ENCODE peak calls at places on chromosomes 7 and 10, in six cellular contexts. One of them, this sample, is unnamed.

GRCh38 chr10:57898231-57898630 is 369.5 kb downstream of the IPMK start:
- DNase-seq in upper lobe of right lung: no peak
- DNase-seq in tibial artery: no peak
- DNase-seq in dorsolateral prefrontal cortex: no peak
- DNase-seq in transverse colon: peak; percentile 31
- DNase-seq in neuronal stem cell: no peak
- DNase-seq in this sample: no peak

GRCh38 chr7:45987521-45988290 is 66.6 kb upstream of the IGFBP3 start:
- DNase-seq in dorsolateral prefrontal cortex: no peak
- DNase-seq in transverse colon: no peak
- DNase-seq in neuronal stem cell: no peak
- DNase-seq in tibial artery: peak; percentile 84
- DNase-seq in upper lobe of right lung: no peak
- DNase-seq in this sample: no peak

GRCh38 chr7:38546763-38547162 is 84.4 kb downstream of the AMPH start:
- DNase-seq in neuronal stem cell: no peak
- DNase-seq in transverse colon: no peak
- DNase-seq in dorsolateral prefrontal cortex: no peak
- DNase-seq in tibial artery: no peak
- DNase-seq in upper lobe of right lung: no peak
- DNase-seq in this sample: no peak

GRCh38 chr10:21507066-21507669 is 18.3 kb downstream of the SKIDA1 start:
- DNase-seq in dorsolateral prefrontal cortex: no peak
- DNase-seq in tibial artery: no peak
- DNase-seq in neuronal stem cell: no peak
- DNase-seq in upper lobe of right lung: no peak
- DNase-seq in transverse colon: no peak
- DNase-seq in this sample: no peak

GRCh38 chr10:77943086-77943901 is 16.7 kb upstream of the DLG5 start:
- DNase-seq in tibial artery: no peak
- DNase-seq in upper lobe of right lung: no peak
- DNase-seq in transverse colon: no peak
- DNase-seq in dorsolateral prefrontal cortex: no peak
- DNase-seq in neuronal stem cell: peak; percentile 6
- DNase-seq in this sample: no peak

GRCh38 chr7:12809476-12809875 is 122.0 kb downstream of the ARL4A start:
- DNase-seq in upper lobe of right lung: no peak
- DNase-seq in transverse colon: no peak
- DNase-seq in tibial artery: no peak
- DNase-seq in dorsolateral prefrontal cortex: no peak
- DNase-seq in neuronal stem cell: no peak
- DNase-seq in this sample: no peak

GRCh38 chr7:39515556-39516228 is 50.5 kb upstream of the YAE1 start:
- DNase-seq in upper lobe of right lung: no peak
- DNase-seq in tibial artery: no peak
- DNase-seq in transverse colon: no peak
- DNase-seq in neuronal stem cell: no peak
- DNase-seq in dorsolateral prefrontal cortex: no peak
- DNase-seq in this sample: no peak

GRCh38 chr10:8811201-8811600 is 756.7 kb downstream of the GATA3 start:
- DNase-seq in transverse colon: no peak
- DNase-seq in dorsolateral prefrontal cortex: no peak
- DNase-seq in upper lobe of right lung: no peak
- DNase-seq in tibial artery: no peak
- DNase-seq in neuronal stem cell: no peak
- DNase-seq in this sample: no peak

GRCh38 chr7:102811942-102812678 is 63.3 kb downstream of the FAM185A start:
- DNase-seq in dorsolateral prefrontal cortex: no peak
- DNase-seq in upper lobe of right lung: no peak
- DNase-seq in transverse colon: no peak
- DNase-seq in neuronal stem cell: no peak
- DNase-seq in tibial artery: no peak
- DNase-seq in this sample: no peak

GRCh38 chr7:121000091-121000983 is 11.8 kb downstream of the CPED1 start:
- DNase-seq in neuronal stem cell: no peak
- DNase-seq in tibial artery: no peak
- DNase-seq in dorsolateral prefrontal cortex: no peak
- DNase-seq in transverse colon: no peak
- DNase-seq in upper lobe of right lung: no peak
- DNase-seq in this sample: no peak

GRCh38 chr7:128812514-128813168 is 17.6 kb upstream of the FLNC start:
- DNase-seq in transverse colon: peak; percentile 22
- DNase-seq in upper lobe of right lung: no peak
- DNase-seq in dorsolateral prefrontal cortex: no peak
- DNase-seq in tibial artery: no peak
- DNase-seq in neuronal stem cell: no peak
- DNase-seq in this sample: no peak

GRCh38 chr7:85010306-85010705 is 176.6 kb downstream of the SEMA3D start:
- DNase-seq in dorsolateral prefrontal cortex: no peak
- DNase-seq in tibial artery: no peak
- DNase-seq in upper lobe of right lung: no peak
- DNase-seq in transverse colon: no peak
- DNase-seq in neuronal stem cell: no peak
- DNase-seq in this sample: no peak
- H3K27ac ChIP-seq in dorsolateral prefrontal cortex: no peak overlapping the region
- H3K27ac ChIP-seq in tibial artery: no peak overlapping the region
- H3K27ac ChIP-seq in upper lobe of right lung: no peak overlapping the region
- H3K27ac ChIP-seq in transverse colon: no peak overlapping the region
- H3K27ac ChIP-seq in neuronal stem cell: no peak overlapping the region
- H3K27ac ChIP-seq in this sample: no peak overlapping the region

GRCh38 chr10:49332333-49332732 is 33.4 kb downstream of the C10orf71 start:
- DNase-seq in tibial artery: no peak
- DNase-seq in neuronal stem cell: no peak
- DNase-seq in transverse colon: no peak
- DNase-seq in upper lobe of right lung: no peak
- DNase-seq in dorsolateral prefrontal cortex: no peak
- DNase-seq in this sample: no peak
- H3K27ac ChIP-seq in tibial artery: no peak overlapping the region
- H3K27ac ChIP-seq in neuronal stem cell: no peak overlapping the region
- H3K27ac ChIP-seq in transverse colon: no peak overlapping the region
- H3K27ac ChIP-seq in upper lobe of right lung: no peak overlapping the region
- H3K27ac ChIP-seq in dorsolateral prefrontal cortex: no peak overlapping the region
- H3K27ac ChIP-seq in this sample: no peak overlapping the region

GRCh38 chr7:116509982-116510579 is 10.5 kb downstream of the CAV2 start:
- DNase-seq in neuronal stem cell: no peak
- DNase-seq in tibial artery: no peak
- DNase-seq in transverse colon: no peak
- DNase-seq in upper lobe of right lung: no peak
- DNase-seq in dorsolateral prefrontal cortex: no peak
- DNase-seq in this sample: no peak
- H3K27ac ChIP-seq in neuronal stem cell: no peak overlapping the region
- H3K27ac ChIP-seq in tibial artery: peak overlapping the region; percentile 57
- H3K27ac ChIP-seq in transverse colon: no peak overlapping the region
- H3K27ac ChIP-seq in upper lobe of right lung: no peak overlapping the region
- H3K27ac ChIP-seq in dorsolateral prefrontal cortex: no peak overlapping the region
- H3K27ac ChIP-seq in this sample: no peak overlapping the region

DNA sequence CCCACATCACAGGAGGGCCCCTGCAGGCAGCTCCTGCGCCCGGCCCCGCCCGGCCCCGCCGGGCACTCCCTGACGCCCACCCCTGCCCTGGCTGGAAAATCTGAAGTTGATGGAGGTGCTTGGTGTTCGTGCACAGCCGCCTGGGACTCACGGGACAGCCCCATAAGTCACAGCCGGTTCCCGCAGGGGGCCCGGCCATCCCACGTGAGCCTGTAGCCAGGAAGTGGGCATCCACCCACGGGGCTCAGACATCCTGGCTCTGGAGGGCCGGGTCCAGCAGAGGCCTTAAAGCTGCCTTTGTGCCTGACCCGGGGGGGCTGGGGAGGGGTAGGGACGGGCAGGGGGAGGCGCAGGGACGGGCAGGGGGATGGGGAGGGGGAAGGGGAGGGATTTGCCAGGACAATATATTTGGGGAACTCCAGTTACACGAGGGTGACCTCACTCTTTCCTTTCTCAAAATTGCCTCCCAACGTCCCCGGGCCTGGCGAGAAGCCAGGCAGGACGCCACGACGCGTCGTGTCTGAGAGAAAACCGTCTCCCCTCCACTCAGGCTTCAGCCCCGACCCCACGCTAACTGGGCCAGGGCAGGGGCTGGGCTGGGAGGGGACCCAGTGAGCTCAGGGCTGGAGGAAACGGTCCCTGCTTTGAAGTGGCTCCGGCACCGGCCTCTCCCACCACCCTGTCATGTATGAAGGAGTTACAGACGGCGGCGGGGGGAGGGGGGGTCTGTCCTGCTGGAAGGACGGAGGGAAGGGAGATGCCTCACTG is 82.1 kb upstream of the PDGFA start:
- DNase-seq in dorsolateral prefrontal cortex: no peak
- DNase-seq in tibial artery: peak; percentile 88
- DNase-seq in neuronal stem cell: no peak
- DNase-seq in transverse colon: peak; percentile 61
- DNase-seq in upper lobe of right lung: peak; percentile 85
- DNase-seq in this sample: peak; percentile 50
- H3K27ac ChIP-seq in dorsolateral prefrontal cortex: peak overlapping the region; percentile 43
- H3K27ac ChIP-seq in tibial artery: peak overlapping the region; percentile 89
- H3K27ac ChIP-seq in neuronal stem cell: no peak overlapping the region
- H3K27ac ChIP-seq in transverse colon: peak overlapping the region; percentile 84
- H3K27ac ChIP-seq in upper lobe of right lung: peak overlapping the region; percentile 84
- H3K27ac ChIP-seq in this sample: peak overlapping the region; percentile 45

GRCh38 chr10:34698248-34698831 is 116.8 kb downstream of the PARD3 start:
- DNase-seq in transverse colon: no peak
- DNase-seq in tibial artery: no peak
- DNase-seq in dorsolateral prefrontal cortex: no peak
- DNase-seq in neuronal stem cell: no peak
- DNase-seq in upper lobe of right lung: no peak
- DNase-seq in this sample: no peak
- H3K27ac ChIP-seq in transverse colon: no peak overlapping the region
- H3K27ac ChIP-seq in tibial artery: no peak overlapping the region
- H3K27ac ChIP-seq in dorsolateral prefrontal cortex: no peak overlapping the region
- H3K27ac ChIP-seq in neuronal stem cell: no peak overlapping the region
- H3K27ac ChIP-seq in upper lobe of right lung: peak overlapping the region; percentile 7
- H3K27ac ChIP-seq in this sample: no peak overlapping the region

GRCh38 chr10:73781548-73781878 is 335 bp upstream of the CHCHD1 start:
- DNase-seq in tibial artery: no peak
- DNase-seq in transverse colon: no peak
- DNase-seq in dorsolateral prefrontal cortex: no peak
- DNase-seq in upper lobe of right lung: no peak
- DNase-seq in neuronal stem cell: no peak
- DNase-seq in this sample: no peak

GRCh38 chr10:73781879-73782748 is at the start of gene CHCHD1:
- DNase-seq in upper lobe of right lung: peak; percentile 96
- DNase-seq in tibial artery: peak; percentile 96
- DNase-seq in dorsolateral prefrontal cortex: peak; percentile 92
- DNase-seq in transverse colon: peak; percentile 94
- DNase-seq in neuronal stem cell: peak; percentile 77
- DNase-seq in this sample: peak; percentile 57

GRCh38 chr10:73780301-73780700 is 1.5 kb upstream of the CHCHD1 start:
- DNase-seq in upper lobe of right lung: no peak
- DNase-seq in transverse colon: no peak
- DNase-seq in tibial artery: peak; percentile 21
- DNase-seq in dorsolateral prefrontal cortex: no peak
- DNase-seq in neuronal stem cell: no peak
- DNase-seq in this sample: no peak

GRCh38 chr10:73779539-73780197 is 2.2 kb upstream of the CHCHD1 start:
- DNase-seq in dorsolateral prefrontal cortex: no peak
- DNase-seq in upper lobe of right lung: no peak
- DNase-seq in tibial artery: no peak
- DNase-seq in transverse colon: no peak
- DNase-seq in neuronal stem cell: no peak
- DNase-seq in this sample: no peak

GRCh38 chr10:73780966-73781365 is 882 bp upstream of the CHCHD1 start:
- DNase-seq in neuronal stem cell: no peak
- DNase-seq in dorsolateral prefrontal cortex: no peak
- DNase-seq in transverse colon: no peak
- DNase-seq in upper lobe of right lung: no peak
- DNase-seq in tibial artery: peak; percentile 56
- DNase-seq in this sample: no peak
- H3K27ac ChIP-seq in neuronal stem cell: no peak overlapping the region
- H3K27ac ChIP-seq in dorsolateral prefrontal cortex: no peak overlapping the region
- H3K27ac ChIP-seq in transverse colon: peak overlapping the region; percentile 91
- H3K27ac ChIP-seq in upper lobe of right lung: peak overlapping the region; percentile 91
- H3K27ac ChIP-seq in tibial artery: peak overlapping the region; percentile 97
- H3K27ac ChIP-seq in this sample: peak overlapping the region; percentile 89